ENCODE peak calls at places on chromosomes 12 and 14, in nine cellular contexts. Y, S, C, U, P, N, K, Z and O are unnamed samples.

GRCh38 chr14:76882646-76883045 is 56.4 kb downstream of the LRRC74A start:
- DNase-seq in N (no peak), P (no peak), K (no peak), Z (no peak), U (peak; percentile 59), C (no peak), S (no peak), Y (no peak), O (no peak)

GRCh38 chr14:70718383-70719123 is 76.8 kb downstream of the TTC9 start:
- DNase-seq in S (no peak), K (no peak), N (no peak), C (peak; percentile 38), Y (no peak), P (no peak), Z (no peak), U (no peak), O (peak; percentile 77)

GRCh38 chr14:95482967-95483842 is 33.2 kb downstream of the SYNE3 start:
- DNase-seq in S (no peak), P (peak; percentile 90), U (no peak), Z (peak; percentile 46), C (peak; percentile 82), N (no peak), Y (no peak), K (no peak), O (peak; percentile 67)

GRCh38 chr14:81067156-81067555 is 111.7 kb downstream of the TSHR start:
- DNase-seq in U (no peak), Y (no peak), P (no peak), Z (no peak), K (no peak), S (no peak), N (no peak), C (no peak), O (no peak)

GRCh38 chr12:60173213-60174170 is 577.7 kb downstream of the SLC16A7 start:
- DNase-seq in Y (peak; percentile 4), N (no peak), Z (no peak), K (no peak), P (no peak), U (no peak), S (no peak), C (no peak), O (no peak)

GRCh38 chr14:32023540-32023939 is 53.6 kb upstream of the ARHGAP5 start:
- DNase-seq in K (no peak), Y (no peak), P (no peak), N (no peak), U (no peak), S (no peak), Z (no peak), C (no peak), O (no peak)

GRCh38 chr14:64440494-64440893 is 24.8 kb upstream of the AKAP5 start:
- DNase-seq in U (no peak), S (no peak), Y (no peak), C (no peak), N (no peak), K (no peak), Z (no peak), P (no peak), O (no peak)

GRCh38 chr14:90721619-90722305 is 94.5 kb downstream of the TTC7B start:
- DNase-seq in K (no peak), Z (peak; percentile 69), U (no peak), P (no peak), N (no peak), Y (no peak), C (peak; percentile 50), S (no peak), O (no peak)

GRCh38 chr12:61757831-61758505 is 502.2 kb upstream of the USP15 start:
- DNase-seq in S (no peak), P (no peak), C (no peak), Y (no peak), U (no peak), N (no peak), K (no peak), Z (no peak), O (no peak)

GRCh38 chr12:12182926-12183325 is 83.9 kb downstream of the LRP6 start:
- DNase-seq in P (no peak), Z (no peak), S (no peak), K (no peak), U (no peak), C (peak; percentile 37), N (no peak), Y (no peak), O (no peak)

GRCh38 chr14:23360496-23360895 is 4.5 kb downstream of the EFS start:
- DNase-seq in Z (no peak), K (no peak), N (no peak), Y (peak; percentile 74), U (peak; percentile 63), C (no peak), P (no peak), S (no peak), O (no peak)

GRCh38 chr12:43812926-43813325 is 6.8 kb upstream of the TWF1 start:
- DNase-seq in K (no peak), S (no peak), Y (no peak), P (no peak), N (no peak), Z (no peak), C (peak; percentile 78), U (no peak), O (no peak)

GRCh38 chr14:26528415-26529182 is 69.2 kb downstream of the NOVA1 start:
- DNase-seq in C (no peak), S (no peak), N (no peak), P (no peak), Z (no peak), U (no peak), Y (no peak), K (no peak), O (no peak)

GRCh38 chr14:55804198-55804553 is 224.2 kb downstream of the KTN1 start:
- DNase-seq in Y (no peak), U (no peak), S (no peak), N (no peak), C (no peak), P (no peak), Z (no peak), K (no peak), O (no peak)

GRCh38 chr14:89391123-89391522 is 25.9 kb downstream of the FOXN3 start:
- DNase-seq in N (no peak), K (no peak), C (peak; percentile 43), S (no peak), Z (no peak), Y (no peak), U (no peak), P (no peak), O (no peak)

GRCh38 chr14:89391556-89391955 is 25.5 kb downstream of the FOXN3 start:
- DNase-seq in N (no peak), Y (no peak), Z (no peak), P (no peak), U (no peak), K (no peak), S (no peak), C (no peak), O (no peak)

GRCh38 chr14:89397569-89397968 is 19.5 kb downstream of the FOXN3 start:
- DNase-seq in Z (no peak), C (no peak), U (no peak), Y (no peak), K (no peak), S (peak; percentile 34), P (no peak), N (no peak), O (no peak)

GRCh38 chr14:89393346-89393745 is 23.7 kb downstream of the FOXN3 start:
- DNase-seq in K (no peak), S (no peak), C (no peak), P (no peak), N (no peak), U (no peak), Y (no peak), Z (no peak), O (no peak)

DNA sequence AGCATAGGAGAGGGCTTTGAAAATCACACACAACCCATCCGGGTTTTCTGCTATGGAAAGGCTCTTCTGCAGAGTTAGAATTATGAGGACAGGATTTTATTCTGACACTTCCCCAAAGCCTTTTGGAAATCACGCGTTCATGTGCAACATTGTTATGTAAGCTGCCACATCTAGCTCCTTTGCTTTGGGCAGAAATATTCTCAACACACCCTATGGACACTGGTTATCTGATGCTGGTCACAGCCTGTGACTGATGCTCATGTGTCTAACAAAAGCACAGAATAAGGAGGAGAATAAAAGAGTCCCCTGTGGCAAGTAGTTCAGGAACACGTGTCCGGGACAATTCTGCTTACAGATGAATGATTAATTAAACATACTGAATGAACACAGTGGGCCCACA is 22.1 kb downstream of the FOXN3 start:
- DNase-seq in U (no peak), N (no peak), Z (no peak), S (no peak), K (no peak), P (no peak), Y (no peak), C (no peak), O (no peak)
- H3K9me2 ChIP-seq in U (no peaks in the 10 kb centered on the region), N (no peaks in the 10 kb centered on the region), Z (no peaks in the 10 kb centered on the region), S (no peaks in the 10 kb centered on the region), K (no peaks in the 10 kb centered on the region), P (no peaks in the 10 kb centered on the region), Y (no peaks in the 10 kb centered on the region), C (no peaks in the 10 kb centered on the region), O (no peaks in the 10 kb centered on the region)

GRCh38 chr14:92630367-92630766 is 116.8 kb downstream of the RIN3 start:
- DNase-seq in P (no peak), C (no peak), K (no peak), Z (no peak), Y (no peak), S (no peak), U (no peak), N (no peak), O (no peak)
- H3K9me2 ChIP-seq in P (no peaks in the 10 kb centered on the region), C (no peaks in the 10 kb centered on the region), K (no peaks in the 10 kb centered on the region), Z (no peaks in the 10 kb centered on the region), Y (no peaks in the 10 kb centered on the region), S (no peaks in the 10 kb centered on the region), U (no peaks in the 10 kb centered on the region), N (no peaks in the 10 kb centered on the region), O (no peaks in the 10 kb centered on the region)

GRCh38 chr12:26143291-26143690 is 18.5 kb upstream of the BHLHE41 start:
- DNase-seq in N (no peak), C (no peak), P (no peak), S (no peak), Z (no peak), U (no peak), Y (no peak), K (no peak), O (no peak)
- H3K9me2 ChIP-seq in N (no peaks in the 10 kb centered on the region), C (no peaks in the 10 kb centered on the region), P (no peaks in the 10 kb centered on the region), S (no peaks in the 10 kb centered on the region), Z (no peaks in the 10 kb centered on the region), U (no peaks in the 10 kb centered on the region), Y (peaks cover 8% of the 10 kb centered on the region), K (no peaks in the 10 kb centered on the region), O (no peaks in the 10 kb centered on the region)

GRCh38 chr14:99634443-99634842 is 10.5 kb upstream of the HHIPL1 start:
- DNase-seq in C (no peak), K (no peak), N (no peak), U (no peak), Z (no peak), P (no peak), S (no peak), Y (no peak), O (no peak)

GRCh38 chr14:99636487-99636886 is 8.4 kb upstream of the HHIPL1 start:
- DNase-seq in C (peak; percentile 2), N (peak; percentile 70), K (no peak), P (no peak), Z (no peak), Y (no peak), U (no peak), S (peak; percentile 27), O (no peak)

GRCh38 chr14:99633913-99634312 is 11.0 kb upstream of the HHIPL1 start:
- DNase-seq in S (no peak), N (peak; percentile 73), K (no peak), C (no peak), P (no peak), Y (no peak), U (no peak), Z (no peak), O (no peak)

GRCh38 chr14:99633141-99633540 is 11.8 kb upstream of the HHIPL1 start:
- DNase-seq in Z (no peak), P (no peak), C (no peak), K (no peak), Y (no peak), U (no peak), N (peak; percentile 89), S (peak; percentile 59), O (no peak)

GRCh38 chr14:99635116-99635515 is 9.8 kb upstream of the HHIPL1 start:
- DNase-seq in P (no peak), C (no peak), U (no peak), N (no peak), S (no peak), K (no peak), Y (no peak), Z (no peak), O (no peak)
- H3K9me2 ChIP-seq in P (no peaks in the 10 kb centered on the region), C (no peaks in the 10 kb centered on the region), U (no peaks in the 10 kb centered on the region), N (no peaks in the 10 kb centered on the region), S (no peaks in the 10 kb centered on the region), K (no peaks in the 10 kb centered on the region), Y (no peaks in the 10 kb centered on the region), Z (no peaks in the 10 kb centered on the region), O (no peaks in the 10 kb centered on the region)